ENCODE peak calls at places on chromosomes 2 and 18, in seven cellular contexts. One of them, this sample, is unnamed.
A peak's percentile ranks its signal among the peaks of the same experiment; 100 is the strongest.

GRCh38 chr2:161199885-161200284 is 39.7 kb downstream of the TANK start:
- DNase-seq in ovary: no peak
- DNase-seq in NB4: no peak
- DNase-seq in kidney epithelial cell: no peak
- DNase-seq in astrocyte of the spinal cord: no peak
- DNase-seq in endodermal cell: no peak
- DNase-seq in Calu3: no peak
- DNase-seq in this sample: no peak

GRCh38 chr18:13987956-13988355 is 72.6 kb upstream of the MC2R start:
- DNase-seq in kidney epithelial cell: no peak
- DNase-seq in NB4: no peak
- DNase-seq in endodermal cell: peak; percentile 61
- DNase-seq in ovary: no peak
- DNase-seq in Calu3: no peak
- DNase-seq in astrocyte of the spinal cord: no peak
- DNase-seq in this sample: no peak

GRCh38 chr2:236264256-236264655 is at the start of gene ASB18:
- DNase-seq in astrocyte of the spinal cord: no peak
- DNase-seq in ovary: no peak
- DNase-seq in NB4: no peak
- DNase-seq in kidney epithelial cell: no peak
- DNase-seq in endodermal cell: no peak
- DNase-seq in Calu3: no peak
- DNase-seq in this sample: no peak

GRCh38 chr2:217870528-217871011 is 132.2 kb downstream of the TNS1 start:
- DNase-seq in kidney epithelial cell: no peak
- DNase-seq in NB4: no peak
- DNase-seq in ovary: no peak
- DNase-seq in endodermal cell: no peak
- DNase-seq in astrocyte of the spinal cord: no peak
- DNase-seq in Calu3: no peak
- DNase-seq in this sample: no peak

GRCh38 chr2:240127911-240128607 is 8.0 kb downstream of the COPS9 start:
- DNase-seq in NB4: no peak
- DNase-seq in astrocyte of the spinal cord: no peak
- DNase-seq in kidney epithelial cell: no peak
- DNase-seq in ovary: peak; percentile 2
- DNase-seq in Calu3: no peak
- DNase-seq in endodermal cell: no peak
- DNase-seq in this sample: no peak

GRCh38 chr18:21684731-21685130 is 19.8 kb downstream of the ABHD3 start:
- DNase-seq in endodermal cell: no peak
- DNase-seq in Calu3: no peak
- DNase-seq in ovary: no peak
- DNase-seq in NB4: no peak
- DNase-seq in kidney epithelial cell: no peak
- DNase-seq in astrocyte of the spinal cord: no peak
- DNase-seq in this sample: no peak

GRCh38 chr18:23114911-23115310 is 20.4 kb upstream of the CABLES1 start:
- DNase-seq in ovary: no peak
- DNase-seq in NB4: no peak
- DNase-seq in astrocyte of the spinal cord: peak; percentile 44
- DNase-seq in endodermal cell: no peak
- DNase-seq in Calu3: peak; percentile 11
- DNase-seq in kidney epithelial cell: peak; percentile 67
- DNase-seq in this sample: no peak

GRCh38 chr2:102355526-102356380 is at the start of gene IL18R1:
- DNase-seq in astrocyte of the spinal cord: peak; percentile 71
- DNase-seq in NB4: peak; percentile 86
- DNase-seq in endodermal cell: peak; percentile 90
- DNase-seq in Calu3: peak; percentile 87
- DNase-seq in kidney epithelial cell: peak; percentile 25
- DNase-seq in ovary: peak; percentile 71
- DNase-seq in this sample: peak; percentile 84

GRCh38 chr2:127039387-127040031 is 67.4 kb downstream of the BIN1 start:
- DNase-seq in ovary: no peak
- DNase-seq in endodermal cell: no peak
- DNase-seq in NB4: no peak
- DNase-seq in Calu3: no peak
- DNase-seq in astrocyte of the spinal cord: no peak
- DNase-seq in kidney epithelial cell: no peak
- DNase-seq in this sample: no peak

GRCh38 chr18:28342231-28342630 is 165.3 kb upstream of the CDH2 start:
- DNase-seq in endodermal cell: no peak
- DNase-seq in NB4: no peak
- DNase-seq in Calu3: no peak
- DNase-seq in ovary: no peak
- DNase-seq in kidney epithelial cell: no peak
- DNase-seq in astrocyte of the spinal cord: no peak
- DNase-seq in this sample: no peak

GRCh38 chr2:185208261-185208660 is 530.3 kb upstream of the FSIP2 start:
- DNase-seq in astrocyte of the spinal cord: peak; percentile 50
- DNase-seq in kidney epithelial cell: no peak
- DNase-seq in NB4: peak; percentile 55
- DNase-seq in Calu3: peak; percentile 73
- DNase-seq in endodermal cell: peak; percentile 90
- DNase-seq in ovary: no peak
- DNase-seq in this sample: peak; percentile 83

GRCh38 chr2:64612575-64613195 is 41.0 kb downstream of the SERTAD2 start:
- DNase-seq in Calu3: no peak
- DNase-seq in kidney epithelial cell: no peak
- DNase-seq in endodermal cell: peak; percentile 23
- DNase-seq in NB4: no peak
- DNase-seq in astrocyte of the spinal cord: no peak
- DNase-seq in ovary: no peak
- DNase-seq in this sample: no peak

GRCh38 chr2:163600801-163601200 is 135.0 kb downstream of the FIGN start:
- DNase-seq in ovary: no peak
- DNase-seq in NB4: no peak
- DNase-seq in kidney epithelial cell: no peak
- DNase-seq in endodermal cell: no peak
- DNase-seq in Calu3: no peak
- DNase-seq in astrocyte of the spinal cord: no peak
- DNase-seq in this sample: peak; percentile 36

GRCh38 chr18:76741346-76741745 is 81.0 kb upstream of the ZNF236 start:
- DNase-seq in Calu3: no peak
- DNase-seq in NB4: no peak
- DNase-seq in ovary: no peak
- DNase-seq in endodermal cell: no peak
- DNase-seq in kidney epithelial cell: no peak
- DNase-seq in astrocyte of the spinal cord: no peak
- DNase-seq in this sample: no peak

GRCh38 chr2:119638891-119639539 is 40.0 kb upstream of the TMEM177 start:
- DNase-seq in Calu3: no peak
- DNase-seq in astrocyte of the spinal cord: peak; percentile 62
- DNase-seq in kidney epithelial cell: no peak
- DNase-seq in ovary: no peak
- DNase-seq in NB4: no peak
- DNase-seq in endodermal cell: peak; percentile 79
- DNase-seq in this sample: peak; percentile 64

DNA sequence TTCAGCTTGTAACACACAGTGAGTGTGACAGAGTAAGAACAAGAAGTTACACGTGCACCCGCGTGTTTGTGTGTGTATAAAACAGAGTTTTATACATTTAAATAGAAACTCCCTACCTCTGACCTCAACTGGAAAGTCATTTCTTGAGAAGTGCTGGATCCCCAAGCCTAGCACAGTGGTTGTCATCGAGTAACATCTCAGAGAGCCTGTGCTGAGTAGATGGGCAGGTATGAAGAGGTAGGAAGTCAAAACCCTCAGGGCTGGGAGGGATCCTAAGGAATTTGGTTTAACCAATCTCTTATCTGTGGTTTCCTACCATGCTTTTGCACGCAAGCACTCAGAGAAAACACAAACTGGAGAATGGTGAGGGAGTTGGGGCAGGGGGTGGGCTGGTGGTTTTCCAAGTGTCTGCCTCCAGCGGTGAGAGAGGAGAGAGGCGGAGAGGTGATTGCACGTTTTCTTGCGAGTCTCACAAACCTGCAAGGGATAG is 9.2 kb downstream of the ACOXL start:
- DNase-seq in Calu3: no peak
- DNase-seq in ovary: no peak
- DNase-seq in NB4: no peak
- DNase-seq in endodermal cell: peak; percentile 84
- DNase-seq in kidney epithelial cell: peak; percentile 31
- DNase-seq in astrocyte of the spinal cord: no peak
- DNase-seq in this sample: peak; percentile 54
- TF ChIP-seq CTCF in Calu3: no peak
- TF ChIP-seq CTCF in ovary: no peak
- TF ChIP-seq CTCF in NB4: no peak
- TF ChIP-seq CTCF in endodermal cell: peak; percentile 66
- TF ChIP-seq CTCF in kidney epithelial cell: no peak
- TF ChIP-seq CTCF in astrocyte of the spinal cord: no peak
- TF ChIP-seq CTCF in this sample: peak; percentile 4

DNA sequence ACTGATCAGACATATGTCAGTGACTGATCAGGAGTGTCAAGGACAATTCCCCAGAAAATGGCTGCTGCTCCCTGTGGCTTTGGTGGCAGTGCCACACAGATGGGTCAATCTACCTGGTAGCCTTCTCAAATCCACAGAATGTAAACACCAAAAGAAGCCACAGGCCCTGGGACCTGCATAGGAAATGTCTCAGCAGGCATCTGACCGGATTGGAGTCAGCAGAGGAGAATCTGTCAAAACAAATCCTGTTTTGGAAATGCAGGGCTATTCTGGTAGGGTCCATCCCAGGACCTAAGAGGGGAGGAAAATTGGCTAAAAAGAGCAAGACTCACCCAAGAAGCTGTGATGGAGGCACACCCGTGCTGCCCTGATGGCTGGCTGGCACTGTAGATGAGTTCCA is 189.7 kb downstream of the TMEM247 start:
- DNase-seq in NB4: no peak
- DNase-seq in astrocyte of the spinal cord: no peak
- DNase-seq in ovary: no peak
- DNase-seq in endodermal cell: no peak
- DNase-seq in kidney epithelial cell: no peak
- DNase-seq in Calu3: no peak
- DNase-seq in this sample: no peak
- TF ChIP-seq CTCF in NB4: no peak
- TF ChIP-seq CTCF in astrocyte of the spinal cord: no peak
- TF ChIP-seq CTCF in ovary: no peak
- TF ChIP-seq CTCF in endodermal cell: no peak
- TF ChIP-seq CTCF in kidney epithelial cell: no peak
- TF ChIP-seq CTCF in Calu3: no peak
- TF ChIP-seq CTCF in this sample: no peak

GRCh38 chr2:153057743-153058142 is 339.3 kb downstream of the ARL6IP6 start:
- DNase-seq in NB4: no peak
- DNase-seq in Calu3: no peak
- DNase-seq in kidney epithelial cell: no peak
- DNase-seq in ovary: no peak
- DNase-seq in endodermal cell: no peak
- DNase-seq in astrocyte of the spinal cord: no peak
- DNase-seq in this sample: no peak
- TF ChIP-seq CTCF in NB4: no peak
- TF ChIP-seq CTCF in Calu3: no peak
- TF ChIP-seq CTCF in kidney epithelial cell: no peak
- TF ChIP-seq CTCF in ovary: no peak
- TF ChIP-seq CTCF in endodermal cell: no peak
- TF ChIP-seq CTCF in astrocyte of the spinal cord: no peak
- TF ChIP-seq CTCF in this sample: no peak

DNA sequence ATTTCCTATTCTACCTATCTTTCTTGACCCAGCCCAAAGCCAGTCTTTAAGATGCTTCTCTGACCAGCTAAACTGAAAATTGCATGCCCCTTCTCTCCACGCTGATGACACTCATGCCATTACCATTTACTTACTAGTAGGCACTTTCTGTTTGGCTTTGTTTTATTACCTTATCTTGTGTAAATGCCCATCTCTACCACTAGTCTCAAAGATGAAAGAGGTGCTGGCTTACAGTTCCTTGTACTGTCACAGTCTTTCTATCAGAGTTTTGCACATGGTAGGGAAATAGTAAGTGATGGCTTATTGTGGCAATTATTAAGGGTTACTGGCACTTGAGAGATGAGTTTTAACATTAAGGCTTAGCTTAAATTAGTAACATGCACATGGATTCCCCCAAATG is 352.1 kb downstream of the RBM43 start:
- DNase-seq in ovary: no peak
- DNase-seq in Calu3: no peak
- DNase-seq in NB4: peak; percentile 14
- DNase-seq in kidney epithelial cell: no peak
- DNase-seq in astrocyte of the spinal cord: no peak
- DNase-seq in endodermal cell: no peak
- DNase-seq in this sample: peak; percentile 44
- TF ChIP-seq CTCF in ovary: no peak
- TF ChIP-seq CTCF in Calu3: no peak
- TF ChIP-seq CTCF in NB4: peak; percentile 12
- TF ChIP-seq CTCF in kidney epithelial cell: no peak
- TF ChIP-seq CTCF in astrocyte of the spinal cord: peak; percentile 13
- TF ChIP-seq CTCF in endodermal cell: peak; percentile 69
- TF ChIP-seq CTCF in this sample: no peak

GRCh38 chr2:158366342-158366741 is 90.2 kb downstream of the CCDC148 start:
- DNase-seq in NB4: no peak
- DNase-seq in kidney epithelial cell: no peak
- DNase-seq in endodermal cell: peak; percentile 43
- DNase-seq in astrocyte of the spinal cord: no peak
- DNase-seq in ovary: no peak
- DNase-seq in Calu3: no peak
- DNase-seq in this sample: no peak
- TF ChIP-seq CTCF in NB4: no peak
- TF ChIP-seq CTCF in kidney epithelial cell: no peak
- TF ChIP-seq CTCF in endodermal cell: no peak
- TF ChIP-seq CTCF in astrocyte of the spinal cord: no peak
- TF ChIP-seq CTCF in ovary: no peak
- TF ChIP-seq CTCF in Calu3: no peak
- TF ChIP-seq CTCF in this sample: no peak